ENCODE peak calls at places on chromosomes 13 and 19, in five cellular contexts. T is GM10248, N is neural crest cell, E is fibroblast of the aortic adventitia, U is pancreas. F is an unnamed sample.

GRCh38 chr13:76832258-76832988 is 53.8 kb downstream of the KCTD12 start:
- DNase-seq in E (no peak), T (no peak), N (no peak), U (no peak), F (no peak)

GRCh38 chr19:56822755-56823154 is 17.8 kb downstream of the PEG3 start:
- DNase-seq in T (no peak), U (no peak), N (no peak), E (no peak), F (no peak)

GRCh38 chr19:12745166-12745897 is 6.3 kb upstream of the BEST2 start:
- DNase-seq in N (no peak), T (no peak), U (no peak), E (no peak), F (no peak)

GRCh38 chr13:30763786-30764440 is 28.6 kb downstream of the ALOX5AP start:
- DNase-seq in E (peak; percentile 25), N (no peak), U (no peak), T (no peak), F (no peak)

GRCh38 chr13:40534456-40534855 is 132.0 kb downstream of the FOXO1 start:
- DNase-seq in N (no peak), T (no peak), E (no peak), U (peak; percentile 67), F (no peak)

GRCh38 chr19:14061751-14062557 is at the start of gene PALM3:
- DNase-seq in N (no peak), U (peak; percentile 95), T (no peak), E (no peak), F (no peak)

GRCh38 chr13:40206241-40207109 is 460.0 kb downstream of the FOXO1 start:
- DNase-seq in N (no peak), T (peak; percentile 52), U (peak; percentile 25), E (peak; percentile 80), F (no peak)

GRCh38 chr13:110617326-110618072 is 2.2 kb downstream of the NAXD start:
- DNase-seq in N (no peak), U (peak; percentile 75), E (peak; percentile 82), T (no peak), F (no peak)

GRCh38 chr19:34692541-34692940 is 15.1 kb downstream of the ZNF302 start:
- DNase-seq in N (no peak), U (no peak), T (no peak), E (no peak), F (no peak)

GRCh38 chr19:19444694-19445155 is 39.2 kb downstream of the GATAD2A start:
- DNase-seq in T (no peak), E (peak; percentile 57), N (no peak), U (no peak), F (no peak)

GRCh38 chr19:17210296-17210695 is 4.9 kb upstream of the USE1 start:
- DNase-seq in N (no peak), E (no peak), U (no peak), T (no peak), F (no peak)

GRCh38 chr13:44969858-44970484 is 19.3 kb downstream of the NUFIP1 start:
- DNase-seq in U (no peak), T (no peak), N (no peak), E (peak; percentile 82), F (peak; percentile 15)

GRCh38 chr19:6740589-6741348 is 1.3 kb downstream of the TRIP10 start:
- DNase-seq in E (no peak), U (peak; percentile 60), T (no peak), N (peak; percentile 37), F (peak; percentile 63)

GRCh38 chr19:18157465-18158063 is 4.6 kb downstream of the PIK3R2 start:
- DNase-seq in E (no peak), U (peak; percentile 64), N (peak; percentile 53), T (no peak), F (peak; percentile 46)

GRCh38 chr13:40611635-40612422 is 54.6 kb downstream of the FOXO1 start:
- DNase-seq in U (no peak), T (no peak), E (no peak), N (no peak), F (no peak)

GRCh38 chr13:20416223-20416622 is 109.4 kb downstream of the CRYL1 start:
- DNase-seq in N (no peak), U (no peak), T (no peak), E (peak; percentile 47), F (no peak)

GRCh38 chr13:100154835-100155463 is 66.1 kb downstream of the PCCA start:
- DNase-seq in E (no peak), N (no peak), T (no peak), U (no peak), F (no peak)

GRCh38 chr19:3725640-3726310 is 17.6 kb downstream of the TJP3 start:
- DNase-seq in N (no peak), U (peak; percentile 94), E (no peak), T (no peak), F (peak; percentile 41)

GRCh38 chr13:56670563-56670962 is 470.2 kb upstream of the PRR20A start:
- DNase-seq in T (no peak), N (no peak), U (no peak), E (no peak), F (no peak)

GRCh38 chr19:6234527-6234926 is 45.2 kb downstream of the MLLT1 start:
- DNase-seq in U (no peak), E (no peak), T (no peak), N (no peak), F (no peak)

GRCh38 chr13:96294930-96295657 is 205.2 kb downstream of the HS6ST3 start:
- DNase-seq in N (no peak), T (no peak), E (no peak), U (no peak), F (no peak)

GRCh38 chr19:3710265-3710812 is 2.2 kb downstream of the TJP3 start:
- DNase-seq in N (no peak), T (no peak), E (peak; percentile 31), U (peak; percentile 93), F (no peak)

GRCh38 chr19:34676697-34677385 is at the start of gene SCGB2B2:
- DNase-seq in N (no peak), U (no peak), E (no peak), T (no peak), F (no peak)

GRCh38 chr13:50594276-50594970 is 249.1 kb downstream of the DLEU7 start:
- DNase-seq in E (no peak), T (peak; percentile 80), N (peak; percentile 18), U (no peak), F (peak; percentile 56)

DNA sequence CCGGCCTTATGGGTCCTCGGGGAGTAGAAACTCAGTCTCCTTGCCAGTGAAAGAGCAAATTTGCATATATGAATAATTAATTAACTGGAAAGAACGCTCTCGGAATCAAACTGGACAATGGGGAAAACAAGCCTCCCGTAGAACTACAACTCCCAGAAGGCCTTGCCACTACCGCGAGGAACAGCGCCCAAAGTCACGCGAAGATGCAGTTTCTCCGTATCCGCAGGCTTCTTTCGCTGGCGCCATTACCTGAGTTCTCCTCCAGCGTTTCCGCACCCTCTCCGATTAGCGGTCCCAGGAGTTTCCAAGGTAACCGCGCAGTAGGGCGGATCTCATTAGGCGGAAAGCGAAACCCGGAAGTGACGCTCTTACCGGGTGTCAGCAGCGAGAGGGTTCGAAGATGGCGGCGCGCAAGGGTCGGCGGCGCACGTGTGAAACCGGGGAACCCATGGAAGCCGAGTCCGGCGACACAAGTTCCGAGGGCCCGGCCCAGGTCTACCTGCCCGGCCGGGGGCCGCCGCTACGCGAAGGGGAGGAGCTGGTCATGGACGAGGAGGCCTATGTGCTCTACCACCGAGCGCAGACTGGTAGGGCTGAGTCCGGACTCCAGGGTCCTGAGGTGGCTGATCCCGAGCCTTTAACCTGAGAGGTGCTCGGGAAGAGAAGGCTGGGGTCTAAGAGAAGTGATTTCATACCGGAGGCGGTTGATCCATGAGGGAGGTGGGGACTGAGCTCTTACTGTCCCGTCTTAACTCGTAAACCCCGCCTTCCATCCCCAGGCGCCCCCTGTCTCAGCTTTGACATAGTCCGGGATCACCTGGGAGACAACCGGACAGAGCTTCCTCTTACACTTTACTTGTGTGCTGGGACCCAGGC is at the start of gene GRWD1:
- DNase-seq in N (peak; percentile 79), E (peak; percentile 97), T (peak; percentile 94), U (peak; percentile 91), F (peak; percentile 87)
- TF ChIP-seq CTCF in N (peak; percentile 23), E (peak; percentile 13), T (no peak), U (no peak), F (no peak)

GRCh38 chr19:993361-993830 is 6.8 kb upstream of the GRIN3B start:
- DNase-seq in U (no peak), E (no peak), N (no peak), T (no peak), F (no peak)
- TF ChIP-seq CTCF in U (no peak), E (no peak), N (no peak), T (no peak), F (no peak)

DNA sequence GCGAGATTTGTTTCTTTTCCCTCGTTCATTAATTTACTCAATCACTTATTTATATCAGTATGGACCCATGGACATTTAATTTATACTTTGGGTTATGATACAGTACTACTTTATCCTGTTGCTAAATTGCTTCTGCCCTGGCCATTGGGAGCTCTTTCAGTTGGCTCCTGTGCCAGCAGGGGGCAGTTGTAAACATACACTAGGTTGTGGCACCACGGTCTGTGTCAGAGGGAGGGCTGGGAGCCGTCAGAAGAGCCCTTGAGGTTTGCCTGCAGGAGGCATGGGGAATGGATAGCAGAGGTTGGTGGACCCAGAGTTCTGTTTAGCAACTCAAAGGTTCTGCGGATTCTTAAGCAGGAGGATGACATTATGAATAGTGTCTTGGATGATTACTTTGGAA is 94.3 kb downstream of the ERCC5 start:
- DNase-seq in U (no peak), E (no peak), T (no peak), N (no peak), F (no peak)
- TF ChIP-seq CTCF in U (no peak), E (no peak), T (no peak), N (no peak), F (no peak)

DNA sequence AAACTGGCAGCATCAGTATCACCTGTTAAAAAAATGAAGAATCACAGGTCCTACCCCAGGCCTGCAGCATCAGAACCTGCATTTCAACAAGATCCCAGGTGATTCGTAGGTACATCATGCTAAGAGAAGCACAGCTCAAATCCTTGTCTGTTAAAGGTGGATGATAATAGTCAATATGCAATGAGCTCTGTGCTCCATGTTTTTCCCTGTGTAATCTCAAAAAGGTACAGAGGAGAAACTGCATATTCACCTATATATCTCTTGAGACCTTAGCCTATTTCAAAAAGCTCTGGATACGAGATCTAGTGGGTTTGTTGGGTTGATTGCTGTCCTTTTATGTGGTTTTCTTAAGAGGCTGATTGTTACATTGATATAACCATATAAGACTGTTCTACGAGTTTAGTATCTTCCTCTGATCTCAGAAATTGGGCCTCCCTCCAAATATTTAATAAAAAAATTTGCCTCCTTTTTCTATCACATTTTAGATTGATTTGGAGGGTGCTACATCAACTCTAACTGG is 148.9 kb downstream of the DCT start:
- DNase-seq in T (no peak), N (no peak), E (no peak), U (no peak), F (no peak)
- TF ChIP-seq CTCF in T (no peak), N (no peak), E (no peak), U (no peak), F (no peak)